ENCODE peak calls at places on chromosomes 2 and 18, in seven cellular contexts. C is stomach; Q is SK-N-SH; P is small intestine; N is gastrocnemius medialis; O is effector memory CD4-positive, alpha-beta T cell; M is heart right ventricle. B is an unnamed sample. For H3K36me3, the result is how much of the 10 kb centered on the place peaks cover.

GRCh38 chr2:37671013-37671815 is at the start of gene CDC42EP3:
- DNase-seq in C (peak), Q (peak), P (peak), N (peak), O (peak), M (peak), B (no peak)

GRCh38 chr2:212088353-212088752 is 450.2 kb downstream of the ERBB4 start:
- DNase-seq in C (no peak), Q (no peak), P (no peak), N (no peak), O (no peak), M (no peak), B (no peak)

GRCh38 chr2:222799262-222799918 is 61.4 kb upstream of the ACSL3 start:
- DNase-seq in C (no peak), Q (no peak), P (no peak), N (no peak), O (no peak), M (no peak), B (no peak)

GRCh38 chr2:74583504-74583903 is 29.0 kb downstream of the DOK1 start:
- DNase-seq in C (no peak), Q (no peak), P (no peak), N (no peak), O (no peak), M (no peak), B (no peak)

GRCh38 chr2:225122007-225122406 is 79.7 kb upstream of the DOCK10 start:
- DNase-seq in C (no peak), Q (no peak), P (no peak), N (no peak), O (no peak), M (no peak), B (no peak)

GRCh38 chr18:2955966-2956521 is 56.9 kb downstream of the LPIN2 start:
- DNase-seq in C (no peak), Q (no peak), P (no peak), N (no peak), O (no peak), M (no peak), B (no peak)

GRCh38 chr2:238869293-238870124 is 21.6 kb downstream of the TWIST2 start:
- DNase-seq in C (no peak), Q (no peak), P (no peak), N (no peak), O (no peak), M (no peak), B (no peak)

GRCh38 chr2:165587335-165587938 is 117.9 kb downstream of the CSRNP3 start:
- DNase-seq in C (no peak), Q (no peak), P (peak), N (no peak), O (no peak), M (no peak), B (no peak)

GRCh38 chr2:183032200-183032794 is 6.0 kb downstream of the NCKAP1 start:
- DNase-seq in C (no peak), Q (no peak), P (no peak), N (no peak), O (no peak), M (no peak), B (no peak)

GRCh38 chr2:209322905-209323517 is 100.8 kb upstream of the MAP2 start:
- DNase-seq in C (no peak), Q (no peak), P (no peak), N (no peak), O (no peak), M (no peak), B (no peak)

GRCh38 chr18:76453057-76453561 is 41.9 kb downstream of the ZNF516 start:
- DNase-seq in C (no peak), Q (no peak), P (no peak), N (no peak), O (no peak), M (no peak), B (no peak)

GRCh38 chr18:67600781-67601180 is 84.3 kb upstream of the DSEL start:
- DNase-seq in C (no peak), Q (no peak), P (no peak), N (no peak), O (no peak), M (no peak), B (no peak)

GRCh38 chr18:48184118-48184517 is 225.1 kb downstream of the ZBTB7C start:
- DNase-seq in C (no peak), Q (no peak), P (no peak), N (no peak), O (no peak), M (no peak), B (no peak)

GRCh38 chr2:216911886-216912285 is 52.0 kb upstream of the TNP1 start:
- DNase-seq in C (no peak), Q (no peak), P (no peak), N (no peak), O (no peak), M (no peak), B (no peak)

GRCh38 chr2:70258532-70258875 is 567 bp downstream of the PCYOX1 start:
- DNase-seq in C (peak), Q (peak), P (peak), N (peak), O (no peak), M (peak), B (no peak)

GRCh38 chr2:119606674-119607073 is 62.4 kb downstream of the CFAP221 start:
- DNase-seq in C (no peak), Q (no peak), P (no peak), N (no peak), O (no peak), M (no peak), B (no peak)

GRCh38 chr2:36512705-36513104 is 85.3 kb downstream of the FEZ2 start:
- DNase-seq in C (no peak), Q (peak), P (no peak), N (no peak), O (no peak), M (no peak), B (no peak)
- H3K36me3 ChIP-seq in C (half or more), Q (half or more), P (under half), N (under half), O (under half), M (half or more), B (under half)

GRCh38 chr2:25340340-25340886 is 1.3 kb downstream of the DNMT3A start:
- DNase-seq in C (no peak), Q (peak), P (no peak), N (no peak), O (no peak), M (peak), B (no peak)

GRCh38 chr2:25339791-25340339 is 1.9 kb downstream of the DNMT3A start:
- DNase-seq in C (peak), Q (no peak), P (peak), N (peak), O (no peak), M (peak), B (no peak)

GRCh38 chr2:25342372-25343186 is 854 bp upstream of the DNMT3A start:
- DNase-seq in C (peak), Q (peak), P (peak), N (peak), O (peak), M (peak), B (peak)

GRCh38 chr2:25341753-25342371 is at the start of gene DNMT3A:
- DNase-seq in C (peak), Q (peak), P (peak), N (peak), O (no peak), M (peak), B (no peak)

GRCh38 chr2:25341031-25341727 is 546 bp downstream of the DNMT3A start:
- DNase-seq in C (peak), Q (peak), P (no peak), N (no peak), O (no peak), M (no peak), B (no peak)
- H3K4me3 ChIP-seq in C (peak), Q (peak), P (peak), N (peak), O (no peak), M (peak), B (peak)

GRCh38 chr2:197308635-197309368 is 1.8 kb downstream of the ANKRD44 start:
- DNase-seq in C (no peak), Q (no peak), P (no peak), N (no peak), O (no peak), M (no peak), B (no peak)
- H3K27ac ChIP-seq in C (peak), Q (no peak), P (peak), N (peak), O (peak), M (no peak), B (no peak)

GRCh38 chr2:106098664-106099063 is 95.4 kb downstream of the UXS1 start:
- DNase-seq in C (no peak), Q (no peak), P (no peak), N (no peak), O (no peak), M (no peak), B (no peak)
- H3K36me3 ChIP-seq in C (half or more), Q (under half), P (under half), N (under half), O (under half), M (under half), B (under half)

B was measured in iPS DF 6.9.